ENCODE peak calls at places on chromosomes 4 and X, in five cellular contexts. K, I, G, Q and D are unnamed samples.

GRCh38 chr4:101037249-101037648 is 310.1 kb downstream of the PPP3CA start:
- DNase-seq in K (no peak), I (peak; percentile 54), G (no peak), Q (peak; percentile 7), D (no peak)

GRCh38 chr4:74906771-74907170 is 26.1 kb upstream of the PARM1 start:
- DNase-seq in K (no peak), G (no peak), Q (no peak), I (no peak), D (no peak)

GRCh38 chr4:159823743-159824142 is 720.9 kb downstream of the RAPGEF2 start:
- DNase-seq in I (no peak), G (no peak), Q (no peak), K (no peak), D (no peak)

GRCh38 chr4:62431513-62431912 is 1231.4 kb downstream of the ADGRL3 start:
- DNase-seq in G (no peak), I (no peak), Q (no peak), K (no peak), D (no peak)

GRCh38 chrX:27966492-27966891 is 14.8 kb downstream of the DCAF8L1 start:
- DNase-seq in G (no peak), K (no peak), Q (no peak), I (no peak), D (no peak)

GRCh38 chr4:118869808-118870342 is 18.8 kb upstream of the SYNPO2 start:
- DNase-seq in I (no peak), Q (no peak), K (no peak), G (no peak), D (no peak)

GRCh38 chr4:2303686-2304320 is 41.9 kb upstream of the MXD4 start:
- DNase-seq in I (no peak), Q (no peak), G (no peak), K (no peak), D (no peak)

GRCh38 chr4:127012549-127012948 is 620.2 kb upstream of the INTU start:
- DNase-seq in G (no peak), K (no peak), Q (no peak), I (no peak), D (no peak)

GRCh38 chrX:44082829-44083228 is 109.6 kb upstream of the NDP start:
- DNase-seq in Q (no peak), G (no peak), I (no peak), K (no peak), D (no peak)

DNA sequence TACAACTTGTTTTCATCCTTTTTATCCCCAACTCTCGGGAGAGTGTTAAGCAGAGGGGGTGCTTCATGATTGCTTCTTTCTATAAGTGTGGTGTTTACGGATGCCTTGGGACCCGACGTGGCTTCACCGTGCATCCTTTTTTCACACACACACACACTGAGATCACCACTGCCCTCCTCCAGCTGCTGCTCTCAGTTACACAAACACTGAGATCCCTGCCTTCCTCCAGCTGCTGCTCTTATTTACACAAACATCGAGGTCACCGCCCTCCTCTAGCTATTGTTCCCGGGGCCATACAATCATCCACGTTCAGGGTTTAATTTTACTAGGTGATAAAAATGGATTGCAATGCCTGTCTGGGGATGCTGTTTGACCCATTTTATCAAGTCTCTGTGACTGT is 155.4 kb upstream of the FAM9B start:
- DNase-seq in G (no peak), Q (no peak), K (no peak), I (no peak), D (no peak)
- TF ChIP-seq JUND in G (no peak), Q (no peak), K (no peak), I (no peak), D (no peak)

DNA sequence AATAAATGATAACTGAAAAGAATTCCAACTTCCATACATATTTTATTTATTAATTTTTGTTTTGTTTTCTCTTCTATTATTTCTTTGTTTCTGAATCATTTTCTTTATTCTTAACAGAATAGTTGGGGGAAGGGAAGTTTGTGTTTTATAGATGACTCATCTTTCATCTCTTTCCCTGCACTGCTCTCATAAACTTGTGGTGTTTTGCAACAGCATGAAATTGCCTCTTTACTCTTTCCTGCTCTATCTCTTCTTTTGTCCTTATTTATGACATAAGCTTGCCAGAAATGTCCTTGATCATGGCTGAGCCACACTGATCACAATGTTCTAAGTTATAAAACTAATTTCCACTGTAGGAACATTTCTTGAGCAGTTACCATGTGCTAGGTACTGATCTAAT is 22.3 kb downstream of the QRFPR start:
- DNase-seq in K (no peak), G (no peak), Q (no peak), I (peak; percentile 7), D (no peak)
- TF ChIP-seq JUND in K (no peak), G (no peak), Q (no peak), I (peak; percentile 62), D (no peak)

DNA sequence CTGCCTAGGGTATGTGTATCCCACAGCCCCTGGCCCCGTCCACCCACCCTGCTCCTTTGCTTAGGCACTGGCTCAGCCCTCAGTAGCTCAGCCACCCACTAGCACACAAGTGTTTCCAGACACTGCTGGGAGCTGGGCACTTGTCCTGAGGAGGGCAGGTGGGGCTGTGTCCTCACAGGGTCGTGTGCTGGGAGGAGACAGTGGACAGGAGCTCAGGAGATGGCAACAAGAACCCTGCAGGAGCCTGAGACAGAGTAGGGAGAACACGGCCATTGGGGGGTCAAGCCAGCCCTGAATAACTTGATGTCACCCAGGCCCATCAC is 5.5 kb upstream of the CPLX1 start:
- DNase-seq in G (no peak), K (no peak), I (no peak), Q (no peak), D (no peak)
- TF ChIP-seq JUND in G (no peak), K (no peak), I (no peak), Q (no peak), D (no peak)

DNA sequence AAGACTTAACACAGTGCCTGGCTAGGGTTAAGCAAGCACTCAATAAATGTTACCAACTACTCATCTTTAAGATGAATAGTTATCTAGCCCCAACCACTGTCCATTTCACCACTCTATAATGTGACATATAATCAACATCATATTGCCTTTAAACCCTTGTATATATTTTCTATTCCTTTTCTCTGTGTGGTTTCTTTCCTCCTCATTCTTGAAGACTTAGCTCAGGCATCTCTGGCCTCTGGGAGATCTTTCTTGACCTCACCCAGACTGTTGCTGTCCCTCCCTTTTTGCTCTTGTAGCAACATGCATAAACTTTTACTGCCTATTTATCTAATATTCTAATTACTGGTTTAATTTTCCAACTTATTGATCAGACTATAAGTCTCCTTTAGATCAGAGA is 249.9 kb upstream of the MAB21L2 start:
- DNase-seq in K (no peak), I (no peak), Q (no peak), G (no peak), D (no peak)
- TF ChIP-seq JUND in K (no peak), I (no peak), Q (no peak), G (no peak), D (no peak)

DNA sequence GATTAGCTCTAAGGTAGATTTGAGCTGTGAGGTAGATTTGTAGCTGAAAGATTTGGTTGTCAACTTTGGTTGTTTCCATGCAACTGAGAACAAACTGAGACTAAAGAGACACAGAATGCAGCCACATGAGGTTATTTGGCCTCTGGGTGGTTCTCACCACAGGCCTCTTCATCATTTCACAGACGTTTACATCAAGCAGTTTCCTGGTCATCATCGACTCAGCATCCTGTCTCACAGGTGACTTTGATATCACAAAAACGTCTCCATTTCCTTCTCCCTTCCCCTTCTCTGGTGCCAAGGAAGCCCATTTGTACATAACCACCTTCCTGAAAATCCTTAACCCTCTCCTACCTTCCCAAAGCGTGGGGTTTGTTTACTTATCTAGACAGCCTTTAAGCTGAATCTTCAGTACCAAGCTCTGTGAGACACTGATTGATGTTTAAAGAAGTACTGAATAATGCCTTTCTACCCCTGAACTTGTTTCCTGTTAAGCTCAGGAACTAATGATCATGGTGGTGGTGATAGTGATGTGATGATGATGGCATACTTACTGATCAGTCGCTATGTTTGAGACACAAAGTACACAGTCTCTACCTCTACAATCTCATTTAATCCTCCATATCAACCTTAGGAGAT is 81.9 kb downstream of the FAM114A1 start:
- DNase-seq in K (no peak), G (no peak), Q (no peak), I (no peak), D (no peak)
- TF ChIP-seq JUND in K (no peak), G (no peak), Q (no peak), I (no peak), D (no peak)

DNA sequence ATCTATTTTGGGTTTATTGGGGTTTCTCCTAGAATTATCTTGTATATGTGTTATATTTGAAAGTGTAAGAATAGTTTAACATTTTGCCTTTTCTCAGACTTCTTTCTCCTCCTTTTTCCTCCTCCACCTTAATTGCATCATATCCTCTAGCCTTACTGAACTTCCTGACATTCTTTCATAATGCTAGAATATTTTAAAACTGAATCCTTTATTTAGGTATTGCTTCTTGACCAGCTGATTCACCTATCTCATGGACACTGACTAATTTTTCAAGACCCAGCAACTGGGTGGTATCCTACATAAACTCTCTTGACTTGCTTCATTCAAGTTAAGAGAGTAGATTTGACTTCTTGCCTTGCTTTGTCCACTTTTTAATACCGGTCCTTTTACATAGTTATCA is 1508.9 kb downstream of the STIM2 start:
- DNase-seq in I (no peak), Q (no peak), G (no peak), K (no peak), D (no peak)
- TF ChIP-seq JUND in I (no peak), Q (no peak), G (no peak), K (no peak), D (no peak)